ENCODE peak calls at places on chromosomes 1 and 21, in four cellular contexts. One of them, this sample, is unnamed.
A peak's percentile ranks its signal among the peaks of the same experiment; 100 is the strongest.

GRCh38 chr1:16266411-16267118 is 29.6 kb upstream of the CPLANE2 start:
- DNase-seq in fibroblast of the aortic adventitia: peak; percentile 71
- DNase-seq in MCF 10A: no peak
- DNase-seq in CD8-positive, alpha-beta T cell: no peak
- DNase-seq in this sample: no peak

GRCh38 chr1:206794294-206794908 is 22.1 kb upstream of the IL10 start:
- DNase-seq in fibroblast of the aortic adventitia: no peak
- DNase-seq in MCF 10A: no peak
- DNase-seq in CD8-positive, alpha-beta T cell: no peak
- DNase-seq in this sample: no peak

GRCh38 chr1:220803401-220804201 is 16.9 kb downstream of the MTARC1 start:
- DNase-seq in fibroblast of the aortic adventitia: peak; percentile 51
- DNase-seq in MCF 10A: peak; percentile 74
- DNase-seq in CD8-positive, alpha-beta T cell: no peak
- DNase-seq in this sample: peak; percentile 41

GRCh38 chr1:54940027-54940426 is 40.4 kb upstream of the TMEM61 start:
- DNase-seq in fibroblast of the aortic adventitia: peak; percentile 33
- DNase-seq in MCF 10A: no peak
- DNase-seq in CD8-positive, alpha-beta T cell: no peak
- DNase-seq in this sample: no peak

GRCh38 chr1:44559361-44559760 is 114.9 kb downstream of the TMEM53 start:
- DNase-seq in fibroblast of the aortic adventitia: no peak
- DNase-seq in MCF 10A: no peak
- DNase-seq in CD8-positive, alpha-beta T cell: no peak
- DNase-seq in this sample: no peak

GRCh38 chr21:44428281-44428942 is 26.9 kb upstream of the LRRC3 start:
- DNase-seq in fibroblast of the aortic adventitia: no peak
- DNase-seq in MCF 10A: peak; percentile 76
- DNase-seq in CD8-positive, alpha-beta T cell: peak; percentile 43
- DNase-seq in this sample: no peak

GRCh38 chr1:24639881-24640280 is 3.2 kb upstream of the SRRM1 start:
- DNase-seq in fibroblast of the aortic adventitia: no peak
- DNase-seq in MCF 10A: no peak
- DNase-seq in CD8-positive, alpha-beta T cell: no peak
- DNase-seq in this sample: no peak

GRCh38 chr1:193176788-193177187 is 9.6 kb downstream of the B3GALT2 start:
- DNase-seq in fibroblast of the aortic adventitia: no peak
- DNase-seq in MCF 10A: no peak
- DNase-seq in CD8-positive, alpha-beta T cell: no peak
- DNase-seq in this sample: no peak

GRCh38 chr1:15287591-15287990 is 40.6 kb downstream of the FHAD1 start:
- DNase-seq in fibroblast of the aortic adventitia: no peak
- DNase-seq in MCF 10A: no peak
- DNase-seq in CD8-positive, alpha-beta T cell: no peak
- DNase-seq in this sample: no peak

GRCh38 chr1:163072658-163073057 is 3.5 kb downstream of the RGS4 start:
- DNase-seq in fibroblast of the aortic adventitia: peak; percentile 69
- DNase-seq in MCF 10A: peak; percentile 33
- DNase-seq in CD8-positive, alpha-beta T cell: no peak
- DNase-seq in this sample: no peak

GRCh38 chr1:39544327-39544726 is 32.3 kb downstream of the PABPC4 start:
- DNase-seq in fibroblast of the aortic adventitia: no peak
- DNase-seq in MCF 10A: no peak
- DNase-seq in CD8-positive, alpha-beta T cell: no peak
- DNase-seq in this sample: no peak

GRCh38 chr21:39972976-39973375 is 105.7 kb downstream of the PCP4 start:
- DNase-seq in fibroblast of the aortic adventitia: no peak
- DNase-seq in MCF 10A: no peak
- DNase-seq in CD8-positive, alpha-beta T cell: no peak
- DNase-seq in this sample: no peak

GRCh38 chr1:113242481-113242880 is 147.8 kb upstream of the MAGI3 start:
- DNase-seq in fibroblast of the aortic adventitia: no peak
- DNase-seq in MCF 10A: peak; percentile 13
- DNase-seq in CD8-positive, alpha-beta T cell: no peak
- DNase-seq in this sample: no peak

GRCh38 chr21:36703626-36704280 is 4.8 kb downstream of the SIM2 start:
- DNase-seq in fibroblast of the aortic adventitia: no peak
- DNase-seq in MCF 10A: no peak
- DNase-seq in CD8-positive, alpha-beta T cell: no peak
- DNase-seq in this sample: no peak

GRCh38 chr1:202210370-202210769 is 16.8 kb downstream of the LGR6 start:
- DNase-seq in fibroblast of the aortic adventitia: peak; percentile 10
- DNase-seq in MCF 10A: peak; percentile 41
- DNase-seq in CD8-positive, alpha-beta T cell: no peak
- DNase-seq in this sample: no peak

GRCh38 chr1:1335283-1335682 is 4.2 kb downstream of the TAS1R3 start:
- DNase-seq in fibroblast of the aortic adventitia: no peak
- DNase-seq in MCF 10A: no peak
- DNase-seq in CD8-positive, alpha-beta T cell: no peak
- DNase-seq in this sample: no peak

GRCh38 chr1:6614019-6614952 is 755 bp downstream of the PHF13 start:
- DNase-seq in fibroblast of the aortic adventitia: no peak
- DNase-seq in MCF 10A: peak; percentile 20
- DNase-seq in CD8-positive, alpha-beta T cell: peak; percentile 60
- DNase-seq in this sample: peak; percentile 94

DNA sequence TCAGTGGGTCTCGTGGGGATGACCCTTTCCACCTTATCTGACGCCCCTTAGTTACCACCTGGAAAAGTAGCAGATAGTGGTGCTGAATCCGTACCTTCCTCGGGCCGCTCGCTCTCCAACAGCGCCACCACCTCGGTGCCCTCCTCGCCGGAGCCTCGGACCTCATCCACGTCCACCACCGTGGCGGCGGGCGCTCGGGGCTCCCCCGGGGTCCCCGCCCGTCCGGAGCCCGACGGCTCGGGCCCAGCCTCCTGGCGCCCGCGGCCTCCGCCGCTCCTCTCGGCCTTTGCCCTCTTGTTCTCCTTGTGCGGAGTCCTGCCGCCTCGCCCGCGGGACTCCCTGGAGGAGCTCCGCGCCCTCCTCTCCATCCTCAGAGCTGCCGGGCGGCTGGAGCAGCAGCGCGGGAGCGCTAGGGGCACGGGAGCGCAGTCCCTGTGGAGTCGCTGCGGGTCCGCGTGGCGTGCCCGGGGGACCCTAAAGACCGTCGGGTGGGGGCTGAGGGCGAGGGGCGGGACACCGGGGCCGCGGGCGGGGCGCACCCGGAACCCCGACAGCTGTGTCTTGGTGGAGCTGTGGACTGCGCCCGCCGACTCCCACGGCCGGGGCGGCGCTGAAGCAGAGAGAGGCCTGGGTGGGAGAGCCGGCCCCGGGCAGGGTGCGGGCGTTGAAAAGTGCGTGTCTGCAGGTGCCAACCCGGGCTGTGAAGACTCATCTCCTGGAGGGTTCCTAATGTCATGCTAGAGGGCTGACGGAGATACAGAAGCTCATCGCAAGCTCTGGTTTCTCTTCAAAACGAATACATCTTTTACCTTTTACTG is at the start of gene NPHS2:
- DNase-seq in fibroblast of the aortic adventitia: no peak
- DNase-seq in MCF 10A: no peak
- DNase-seq in CD8-positive, alpha-beta T cell: no peak
- DNase-seq in this sample: no peak
- TF ChIP-seq CTCF in fibroblast of the aortic adventitia: no peak
- TF ChIP-seq CTCF in MCF 10A: no peak
- TF ChIP-seq CTCF in CD8-positive, alpha-beta T cell: no peak
- TF ChIP-seq CTCF in this sample: no peak

DNA sequence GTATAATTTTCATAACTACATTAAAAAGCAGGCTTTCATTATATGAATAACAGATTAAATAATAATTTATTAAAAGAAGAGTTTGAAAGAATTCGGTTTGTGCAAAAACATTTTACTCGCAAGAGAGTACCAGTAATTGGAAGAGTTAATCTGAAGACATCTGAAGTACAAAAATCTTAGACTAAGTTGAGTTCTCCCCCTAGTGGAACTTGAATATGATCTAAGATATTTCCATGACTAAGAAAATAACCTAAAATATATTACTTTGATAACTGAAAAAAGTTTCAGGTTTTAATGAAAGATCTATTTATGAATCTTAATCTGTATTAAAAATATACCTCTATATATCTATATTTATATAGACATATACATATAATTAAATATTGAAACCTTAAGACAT is 112.5 kb upstream of the GFI1 start:
- DNase-seq in fibroblast of the aortic adventitia: peak; percentile 65
- DNase-seq in MCF 10A: peak; percentile 43
- DNase-seq in CD8-positive, alpha-beta T cell: no peak
- DNase-seq in this sample: peak; percentile 39
- TF ChIP-seq CTCF in fibroblast of the aortic adventitia: peak; percentile 44
- TF ChIP-seq CTCF in MCF 10A: peak; percentile 48
- TF ChIP-seq CTCF in CD8-positive, alpha-beta T cell: peak; percentile 91
- TF ChIP-seq CTCF in this sample: peak; percentile 53

GRCh38 chr1:33512612-33513011 is 40.2 kb downstream of the ZSCAN20 start:
- DNase-seq in fibroblast of the aortic adventitia: no peak
- DNase-seq in MCF 10A: no peak
- DNase-seq in CD8-positive, alpha-beta T cell: no peak
- DNase-seq in this sample: no peak
- TF ChIP-seq CTCF in fibroblast of the aortic adventitia: no peak
- TF ChIP-seq CTCF in MCF 10A: no peak
- TF ChIP-seq CTCF in CD8-positive, alpha-beta T cell: no peak
- TF ChIP-seq CTCF in this sample: no peak

DNA sequence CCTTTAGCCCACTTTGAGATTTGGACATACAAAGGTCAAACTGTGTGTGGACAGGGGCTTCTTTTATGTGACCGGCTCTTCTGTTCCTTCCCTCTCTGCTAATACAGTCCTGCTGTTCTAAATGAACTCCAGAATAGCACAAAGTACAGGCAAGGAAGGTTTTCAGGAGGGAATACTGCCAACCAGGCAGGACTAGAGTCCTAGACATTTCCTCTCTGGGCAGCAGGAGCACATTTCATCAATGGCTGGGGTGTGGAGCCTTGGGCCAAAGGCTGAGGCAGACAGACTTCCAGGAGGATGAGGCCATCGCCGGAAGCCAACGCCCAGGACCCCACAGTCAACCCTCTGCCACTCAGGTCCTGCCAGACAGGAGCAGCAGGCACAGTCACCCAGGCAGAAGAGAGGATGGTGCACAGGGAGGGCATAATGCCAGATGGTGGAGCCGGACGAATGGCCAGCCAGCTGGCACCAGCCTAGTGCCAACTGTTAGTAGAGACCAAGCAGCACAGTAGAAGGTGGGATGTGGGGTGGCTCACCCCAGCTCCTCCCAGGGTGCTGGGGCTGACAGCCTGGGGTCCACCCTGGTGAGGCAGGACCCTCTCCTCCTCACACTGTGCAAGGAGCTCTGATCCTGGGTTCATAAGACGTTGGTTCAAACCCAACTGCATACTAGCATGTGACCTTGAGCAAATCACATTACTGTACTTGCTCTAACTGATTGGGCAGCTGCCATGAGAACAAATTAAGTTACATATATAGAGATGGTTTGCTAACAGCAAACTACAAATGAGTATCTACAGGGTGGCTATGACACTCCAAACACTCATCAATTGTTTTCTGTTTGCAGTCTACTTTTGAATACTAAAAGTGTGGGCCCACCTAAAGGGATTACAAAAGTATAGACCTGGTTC is 410.7 kb downstream of the SIPA1L2 start:
- DNase-seq in fibroblast of the aortic adventitia: no peak
- DNase-seq in MCF 10A: peak; percentile 75
- DNase-seq in CD8-positive, alpha-beta T cell: no peak
- DNase-seq in this sample: no peak
- TF ChIP-seq CTCF in fibroblast of the aortic adventitia: no peak
- TF ChIP-seq CTCF in MCF 10A: no peak
- TF ChIP-seq CTCF in CD8-positive, alpha-beta T cell: no peak
- TF ChIP-seq CTCF in this sample: no peak

GRCh38 chr21:41133896-41134522 is 34.0 kb upstream of the BACE2 start:
- DNase-seq in fibroblast of the aortic adventitia: peak; percentile 58
- DNase-seq in MCF 10A: peak; percentile 56
- DNase-seq in CD8-positive, alpha-beta T cell: no peak
- DNase-seq in this sample: peak; percentile 62
- TF ChIP-seq CTCF in fibroblast of the aortic adventitia: peak; percentile 55
- TF ChIP-seq CTCF in MCF 10A: peak; percentile 63
- TF ChIP-seq CTCF in CD8-positive, alpha-beta T cell: no peak
- TF ChIP-seq CTCF in this sample: peak; percentile 67

GRCh38 chr21:32392299-32392879 is 423 bp downstream of the URB1 start:
- DNase-seq in fibroblast of the aortic adventitia: no peak
- DNase-seq in MCF 10A: no peak
- DNase-seq in CD8-positive, alpha-beta T cell: no peak
- DNase-seq in this sample: no peak

GRCh38 chr21:32389337-32390015 is 3.3 kb downstream of the URB1 start:
- DNase-seq in fibroblast of the aortic adventitia: peak; percentile 39
- DNase-seq in MCF 10A: no peak
- DNase-seq in CD8-positive, alpha-beta T cell: no peak
- DNase-seq in this sample: no peak

GRCh38 chr21:32391755-32392154 is 1.1 kb downstream of the URB1 start:
- DNase-seq in fibroblast of the aortic adventitia: no peak
- DNase-seq in MCF 10A: no peak
- DNase-seq in CD8-positive, alpha-beta T cell: no peak
- DNase-seq in this sample: no peak

GRCh38 chr21:32393677-32394001 is 827 bp upstream of the URB1 start:
- DNase-seq in fibroblast of the aortic adventitia: no peak
- DNase-seq in MCF 10A: no peak
- DNase-seq in CD8-positive, alpha-beta T cell: no peak
- DNase-seq in this sample: no peak

GRCh38 chr21:32392880-32393676 is at the start of gene URB1:
- DNase-seq in fibroblast of the aortic adventitia: peak; percentile 72
- DNase-seq in MCF 10A: peak; percentile 86
- DNase-seq in CD8-positive, alpha-beta T cell: peak; percentile 96
- DNase-seq in this sample: peak; percentile 96
- TF ChIP-seq CTCF in fibroblast of the aortic adventitia: no peak
- TF ChIP-seq CTCF in MCF 10A: no peak
- TF ChIP-seq CTCF in CD8-positive, alpha-beta T cell: no peak
- TF ChIP-seq CTCF in this sample: no peak

GRCh38 chr1:40949563-40949962 is 29.9 kb upstream of the CTPS1 start:
- DNase-seq in fibroblast of the aortic adventitia: no peak
- DNase-seq in MCF 10A: no peak
- DNase-seq in CD8-positive, alpha-beta T cell: no peak
- DNase-seq in this sample: no peak

GRCh38 chr1:40956397-40956796 is 23.1 kb upstream of the CTPS1 start:
- DNase-seq in fibroblast of the aortic adventitia: no peak
- DNase-seq in MCF 10A: no peak
- DNase-seq in CD8-positive, alpha-beta T cell: no peak
- DNase-seq in this sample: no peak

GRCh38 chr1:40951943-40952743 is 27.4 kb upstream of the CTPS1 start:
- DNase-seq in fibroblast of the aortic adventitia: peak; percentile 52
- DNase-seq in MCF 10A: peak; percentile 75
- DNase-seq in CD8-positive, alpha-beta T cell: peak; percentile 61
- DNase-seq in this sample: peak; percentile 77

GRCh38 chr1:40955266-40955665 is 24.2 kb upstream of the CTPS1 start:
- DNase-seq in fibroblast of the aortic adventitia: no peak
- DNase-seq in MCF 10A: no peak
- DNase-seq in CD8-positive, alpha-beta T cell: no peak
- DNase-seq in this sample: no peak

DNA sequence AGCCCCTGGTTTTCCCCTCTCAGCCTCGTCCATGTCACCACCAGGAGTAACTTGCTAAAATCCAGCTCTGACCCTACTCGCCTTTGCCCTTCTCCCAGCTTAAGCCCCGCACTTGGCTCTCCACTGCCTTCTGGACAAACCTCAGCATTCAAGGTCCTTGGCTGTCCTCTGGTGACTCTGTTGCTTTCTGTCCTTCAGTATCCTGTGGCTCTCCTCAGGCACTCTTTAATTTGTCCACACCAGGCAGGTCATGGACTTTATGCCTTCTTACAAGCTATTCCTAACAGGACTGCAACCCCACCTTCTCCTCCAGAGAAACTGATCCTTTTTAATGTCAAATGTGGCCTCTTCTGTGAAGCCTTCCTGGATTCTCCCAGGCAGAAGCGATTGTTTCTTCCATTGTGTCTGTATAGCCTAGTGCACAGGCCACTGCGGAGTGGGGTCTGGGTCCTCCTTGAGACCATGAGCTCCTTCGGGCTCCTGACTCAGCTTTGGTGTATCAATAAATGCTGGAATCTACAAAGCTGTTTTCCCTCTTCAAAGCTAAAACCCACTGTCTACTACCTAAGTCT is 26.7 kb upstream of the CTPS1 start:
- DNase-seq in fibroblast of the aortic adventitia: no peak
- DNase-seq in MCF 10A: no peak
- DNase-seq in CD8-positive, alpha-beta T cell: no peak
- DNase-seq in this sample: no peak
- TF ChIP-seq CTCF in fibroblast of the aortic adventitia: no peak
- TF ChIP-seq CTCF in MCF 10A: no peak
- TF ChIP-seq CTCF in CD8-positive, alpha-beta T cell: no peak
- TF ChIP-seq CTCF in this sample: peak; percentile 5